ENCODE peak calls at places on chromosomes 12 and 14, in seven cellular contexts. M, Q, W, B, O, D and I are unnamed samples.

GRCh38 chr14:50064993-50065392 is 51.4 kb downstream of the VCPKMT start:
- DNase-seq in M (no peak), Q (no peak), W (peak; percentile 40), B (no peak), O (no peak), D (peak; percentile 55), I (no peak)

GRCh38 chr12:116687888-116688287 is 50.0 kb downstream of the SPRING1 start:
- DNase-seq in M (no peak), Q (peak; percentile 54), W (no peak), B (no peak), O (peak; percentile 62), D (peak; percentile 88), I (no peak)

GRCh38 chr14:52802597-52802996 is 11.2 kb upstream of the GNPNAT1 start:
- DNase-seq in M (peak; percentile 28), Q (no peak), W (peak; percentile 55), B (peak; percentile 28), O (no peak), D (no peak), I (no peak)

GRCh38 chr14:92670967-92671366 is 77.5 kb downstream of the LGMN start:
- DNase-seq in M (no peak), Q (no peak), W (peak; percentile 49), B (no peak), O (no peak), D (no peak), I (no peak)

GRCh38 chr12:133227281-133227852 is 8.3 kb downstream of the ANHX start:
- DNase-seq in M (no peak), Q (no peak), W (no peak), B (no peak), O (no peak), D (no peak), I (no peak)

GRCh38 chr12:51959921-51960320 is 8.4 kb downstream of the ACVR1B start:
- DNase-seq in M (no peak), Q (no peak), W (no peak), B (no peak), O (no peak), D (no peak), I (no peak)

GRCh38 chr14:51957950-51958349 is 31.4 kb upstream of the RTRAF start:
- DNase-seq in M (no peak), Q (no peak), W (peak; percentile 48), B (no peak), O (no peak), D (no peak), I (no peak)

GRCh38 chr12:82627799-82628198 is 58.9 kb upstream of the TMTC2 start:
- DNase-seq in M (no peak), Q (peak; percentile 35), W (peak; percentile 38), B (no peak), O (no peak), D (peak; percentile 9), I (no peak)

GRCh38 chr12:26730546-26731085 is 102.4 kb downstream of the ITPR2 start:
- DNase-seq in M (no peak), Q (no peak), W (no peak), B (no peak), O (no peak), D (no peak), I (no peak)

GRCh38 chr12:121893901-121894540 is 5.4 kb downstream of the PSMD9 start:
- DNase-seq in M (no peak), Q (no peak), W (peak; percentile 54), B (peak; percentile 29), O (no peak), D (no peak), I (peak; percentile 71)

GRCh38 chr12:121804417-121805111 is 755 bp downstream of the SETD1B start:
- DNase-seq in M (no peak), Q (no peak), W (no peak), B (no peak), O (no peak), D (peak; percentile 55), I (no peak)

GRCh38 chr12:113068312-113068935 is 11.9 kb downstream of the DTX1 start:
- DNase-seq in M (no peak), Q (no peak), W (no peak), B (no peak), O (no peak), D (no peak), I (no peak)

GRCh38 chr12:127621366-127621765 is 645.6 kb upstream of the TMEM132C start:
- DNase-seq in M (no peak), Q (no peak), W (no peak), B (no peak), O (no peak), D (no peak), I (no peak)

GRCh38 chr14:70871863-70872677 is 35.2 kb upstream of the PCNX1 start:
- DNase-seq in M (no peak), Q (no peak), W (no peak), B (no peak), O (no peak), D (no peak), I (no peak)

GRCh38 chr14:55975281-55975905 is 142.8 kb upstream of the PELI2 start:
- DNase-seq in M (no peak), Q (no peak), W (no peak), B (no peak), O (no peak), D (no peak), I (no peak)

GRCh38 chr12:27592548-27592947 is 68.5 kb downstream of the PPFIBP1 start:
- DNase-seq in M (peak; percentile 51), Q (no peak), W (peak; percentile 79), B (no peak), O (no peak), D (no peak), I (peak; percentile 12)

GRCh38 chr14:90381011-90381790 is 15.6 kb upstream of the CALM1 start:
- DNase-seq in M (peak; percentile 27), Q (no peak), W (peak; percentile 72), B (no peak), O (no peak), D (no peak), I (peak; percentile 57)

GRCh38 chr12:121806556-121807308 is 2.9 kb downstream of the SETD1B start:
- DNase-seq in M (no peak), Q (no peak), W (no peak), B (no peak), O (no peak), D (peak; percentile 56), I (no peak)

GRCh38 chr14:35159742-35160409 is 37.5 kb downstream of the PRORP start:
- DNase-seq in M (peak; percentile 60), Q (no peak), W (peak; percentile 76), B (peak; percentile 68), O (no peak), D (no peak), I (no peak)

GRCh38 chr12:39824505-39825198 is 205.0 kb upstream of the ABCD2 start:
- DNase-seq in M (no peak), Q (no peak), W (peak; percentile 33), B (no peak), O (no peak), D (no peak), I (no peak)

GRCh38 chr12:12919666-12920435 is 28.5 kb downstream of the GPRC5A start:
- DNase-seq in M (no peak), Q (no peak), W (peak; percentile 28), B (no peak), O (no peak), D (no peak), I (no peak)

GRCh38 chr14:75824328-75824727 is 157.5 kb downstream of the TGFB3 start:
- DNase-seq in M (no peak), Q (no peak), W (no peak), B (no peak), O (no peak), D (no peak), I (peak; percentile 2)

GRCh38 chr12:26845984-26846383 is 13.0 kb upstream of the ITPR2 start:
- DNase-seq in M (no peak), Q (no peak), W (peak; percentile 84), B (peak; percentile 44), O (no peak), D (peak; percentile 81), I (no peak)

GRCh38 chr14:20294636-20295035 is 11.1 kb downstream of the TTC5 start:
- DNase-seq in M (no peak), Q (no peak), W (no peak), B (no peak), O (no peak), D (no peak), I (no peak)

GRCh38 chr12:85825751-85826150 is 10.5 kb downstream of the RASSF9 start:
- DNase-seq in M (no peak), Q (no peak), W (no peak), B (no peak), O (no peak), D (no peak), I (no peak)

GRCh38 chr14:38125484-38125912 is 82.2 kb upstream of the SSTR1 start:
- DNase-seq in M (no peak), Q (no peak), W (no peak), B (no peak), O (no peak), D (peak; percentile 32), I (peak; percentile 12)

GRCh38 chr12:78746001-78746400 is 118.6 kb upstream of the SYT1 start:
- DNase-seq in M (no peak), Q (no peak), W (no peak), B (no peak), O (no peak), D (peak; percentile 3), I (no peak)

GRCh38 chr14:23431486-23431885 is 4.0 kb downstream of the MYH7 start:
- DNase-seq in M (no peak), Q (no peak), W (no peak), B (no peak), O (no peak), D (no peak), I (no peak)

GRCh38 chr14:71523630-71524320 is 408.5 kb upstream of the RGS6 start:
- DNase-seq in M (no peak), Q (no peak), W (no peak), B (no peak), O (no peak), D (no peak), I (no peak)

GRCh38 chr12:89525002-89525823 is 617 bp upstream of the GALNT4 start:
- DNase-seq in M (no peak), Q (no peak), W (peak; percentile 15), B (no peak), O (peak; percentile 35), D (peak; percentile 47), I (peak; percentile 49)

GRCh38 chr12:112599871-112600270 is 181.1 kb downstream of the PTPN11 start:
- DNase-seq in M (peak; percentile 15), Q (no peak), W (peak; percentile 47), B (no peak), O (no peak), D (no peak), I (no peak)

GRCh38 chr12:123106640-123107359 is 44.1 kb downstream of the PITPNM2 start:
- DNase-seq in M (no peak), Q (peak; percentile 55), W (no peak), B (no peak), O (no peak), D (peak; percentile 88), I (no peak)

GRCh38 chr12:124745891-124746570 is 117.6 kb downstream of the SCARB1 start:
- DNase-seq in M (peak; percentile 73), Q (no peak), W (peak; percentile 97), B (peak; percentile 83), O (peak; percentile 77), D (peak; percentile 77), I (peak; percentile 97)

GRCh38 chr12:2098852-2099251 is 46.1 kb downstream of the CACNA1C start:
- DNase-seq in M (no peak), Q (no peak), W (no peak), B (no peak), O (no peak), D (no peak), I (no peak)

GRCh38 chr14:40004871-40005503 is 572.8 kb upstream of the FBXO33 start:
- DNase-seq in M (no peak), Q (no peak), W (no peak), B (no peak), O (no peak), D (no peak), I (no peak)

GRCh38 chr12:108457006-108457733 is 57.9 kb upstream of the FICD start:
- DNase-seq in M (peak; percentile 9), Q (peak; percentile 19), W (peak; percentile 66), B (peak; percentile 46), O (peak; percentile 5), D (peak; percentile 60), I (peak; percentile 4)

GRCh38 chr12:6188954-6189353 is 11.2 kb upstream of the CD9 start:
- DNase-seq in M (no peak), Q (no peak), W (no peak), B (no peak), O (no peak), D (no peak), I (no peak)